ENCODE peak calls at places on chromosome 11, in six cellular contexts. T, C, O, W, V and J are unnamed samples.

GRCh38 chr11:98565311-98565710 is 455.4 kb upstream of the CNTN5 start:
- DNase-seq in T (no peak), V (no peak), O (no peak), W (no peak), C (peak), J (no peak)

GRCh38 chr11:111285205-111286079 is 12.9 kb upstream of the POU2AF3 start:
- DNase-seq in V (no peak), C (no peak), W (no peak), O (no peak), T (no peak), J (no peak)

GRCh38 chr11:134724779-134725140 is 312.7 kb upstream of the B3GAT1 start:
- DNase-seq in W (no peak), T (no peak), C (peak), O (no peak), V (no peak), J (no peak)

GRCh38 chr11:22923561-22923960 is 63.3 kb upstream of the CCDC179 start:
- DNase-seq in V (no peak), T (no peak), C (no peak), W (no peak), O (no peak), J (no peak)

GRCh38 chr11:36508743-36509142 is 1.3 kb downstream of the TRAF6 start:
- DNase-seq in T (no peak), C (no peak), O (no peak), V (no peak), W (no peak), J (no peak)

GRCh38 chr11:63745304-63746170 is 23.0 kb downstream of the ZFTA start:
- DNase-seq in O (no peak), V (no peak), C (no peak), T (no peak), W (no peak), J (peak)

GRCh38 chr11:64868904-64869570 is 9.4 kb downstream of the EHD1 start:
- DNase-seq in C (peak), W (no peak), V (no peak), T (no peak), O (peak), J (no peak)

GRCh38 chr11:73661035-73661628 is 14.8 kb downstream of the PLEKHB1 start:
- DNase-seq in T (peak), W (peak), O (peak), V (peak), C (peak), J (peak)

GRCh38 chr11:108302121-108302785 is 79.4 kb downstream of the ATM start:
- DNase-seq in W (no peak), V (no peak), C (peak), T (no peak), O (peak), J (no peak)

GRCh38 chr11:637333-637592 is 194 bp downstream of the DRD4 start:
- DNase-seq in W (no peak), T (no peak), C (no peak), V (no peak), O (no peak), J (no peak)

GRCh38 chr11:112694813-112695212 is 266.4 kb upstream of the NCAM1 start:
- DNase-seq in O (no peak), V (no peak), T (no peak), W (no peak), C (peak), J (no peak)

GRCh38 chr11:1639102-1639620 is 9.6 kb downstream of the KRTAP5-5 start:
- DNase-seq in C (no peak), T (no peak), O (no peak), W (no peak), V (peak), J (no peak)

GRCh38 chr11:74720596-74721478 is 10.4 kb downstream of the CHRDL2 start:
- DNase-seq in O (peak), V (peak), W (no peak), T (no peak), C (no peak), J (no peak)

GRCh38 chr11:132402056-132402684 is 1031.8 kb downstream of the NTM start:
- DNase-seq in V (no peak), O (peak), C (peak), W (no peak), T (no peak), J (peak)

GRCh38 chr11:61484541-61484940 is 24.0 kb upstream of the LRRC10B start:
- DNase-seq in T (no peak), C (no peak), W (no peak), O (no peak), V (no peak), J (no peak)

GRCh38 chr11:250740-251299 is 14.0 kb downstream of the PSMD13 start:
- DNase-seq in V (peak), W (peak), O (peak), T (no peak), C (peak), J (peak)

GRCh38 chr11:115629456-115630015 is 125.3 kb upstream of the CADM1 start:
- DNase-seq in W (no peak), O (no peak), V (no peak), C (no peak), T (no peak), J (no peak)

GRCh38 chr11:13928566-13929251 is 33.8 kb upstream of the SPON1 start:
- DNase-seq in T (no peak), C (peak), O (peak), V (no peak), W (no peak), J (no peak)

GRCh38 chr11:17594686-17595192 is 47.7 kb downstream of the OTOG start:
- DNase-seq in O (no peak), C (no peak), V (peak), T (no peak), W (no peak), J (no peak)

GRCh38 chr11:57321388-57321995 is 3.3 kb downstream of the TNKS1BP1 start:
- DNase-seq in W (no peak), T (no peak), C (no peak), V (peak), O (no peak), J (no peak)

GRCh38 chr11:65613091-65613928 is 711 bp downstream of the MAP3K11 start:
- DNase-seq in T (no peak), C (no peak), V (peak), W (no peak), O (no peak), J (peak)

GRCh38 chr11:38937709-38938108 is 2339.7 kb upstream of the RAG2 start:
- DNase-seq in W (no peak), V (no peak), T (no peak), O (no peak), C (no peak), J (no peak)

GRCh38 chr11:86916330-86916729 is 38.9 kb downstream of the FZD4 start:
- DNase-seq in O (peak), T (no peak), W (no peak), C (peak), V (no peak), J (no peak)

GRCh38 chr11:9037046-9037780 is 33.4 kb upstream of the NRIP3 start:
- DNase-seq in O (no peak), C (no peak), T (no peak), V (no peak), W (no peak), J (no peak)

GRCh38 chr11:76657824-76658170 is 12.8 kb downstream of the LRRC32 start:
- DNase-seq in W (no peak), C (no peak), O (no peak), V (no peak), T (no peak), J (no peak)

GRCh38 chr11:122167100-122167499 is 51.1 kb upstream of the BLID start:
- DNase-seq in V (no peak), W (no peak), C (peak), T (no peak), O (peak), J (no peak)